ENCODE peak calls at places on chromosome X, in six cellular contexts. One of them, this sample, is unnamed.

GRCh38 chrX:3548743-3549441 is 164.6 kb downstream of the PRKX start:
- DNase-seq in heart right ventricle: peak; percentile 12
- DNase-seq in heart left ventricle: no peak
- DNase-seq in glutamatergic neuron: no peak
- DNase-seq in activated B cell treated with CpG ODN at 0.5 μM for 24 hours: no peak
- DNase-seq in foreskin fibroblast: peak; percentile 74
- DNase-seq in this sample: no peak

GRCh38 chrX:42943051-42943450 is 165.1 kb upstream of the PPP1R2C start:
- DNase-seq in heart right ventricle: no peak
- DNase-seq in glutamatergic neuron: no peak
- DNase-seq in activated B cell treated with CpG ODN at 0.5 μM for 24 hours: no peak
- DNase-seq in foreskin fibroblast: no peak
- DNase-seq in heart left ventricle: no peak
- DNase-seq in this sample: no peak

GRCh38 chrX:12360991-12361598 is 222.8 kb downstream of the FRMPD4 start:
- DNase-seq in activated B cell treated with CpG ODN at 0.5 μM for 24 hours: no peak
- DNase-seq in glutamatergic neuron: no peak
- DNase-seq in heart right ventricle: no peak
- DNase-seq in heart left ventricle: no peak
- DNase-seq in foreskin fibroblast: peak; percentile 59
- DNase-seq in this sample: no peak

GRCh38 chrX:16312761-16313623 is 145.7 kb downstream of the MAGEB17 start:
- DNase-seq in heart left ventricle: no peak
- DNase-seq in heart right ventricle: no peak
- DNase-seq in glutamatergic neuron: no peak
- DNase-seq in foreskin fibroblast: no peak
- DNase-seq in activated B cell treated with CpG ODN at 0.5 μM for 24 hours: no peak
- DNase-seq in this sample: no peak

GRCh38 chrX:153032397-153033118 is 23.7 kb upstream of the PNMA3 start:
- DNase-seq in activated B cell treated with CpG ODN at 0.5 μM for 24 hours: peak; percentile 70
- DNase-seq in glutamatergic neuron: peak; percentile 79
- DNase-seq in heart left ventricle: peak; percentile 87
- DNase-seq in heart right ventricle: peak; percentile 62
- DNase-seq in foreskin fibroblast: peak; percentile 76
- DNase-seq in this sample: peak; percentile 46

GRCh38 chrX:37785569-37785968 is 5.7 kb downstream of the CYBB start:
- DNase-seq in heart left ventricle: no peak
- DNase-seq in activated B cell treated with CpG ODN at 0.5 μM for 24 hours: no peak
- DNase-seq in foreskin fibroblast: no peak
- DNase-seq in glutamatergic neuron: no peak
- DNase-seq in heart right ventricle: no peak
- DNase-seq in this sample: no peak

GRCh38 chrX:48569958-48570357 is 4.3 kb upstream of the RBM3 start:
- DNase-seq in heart right ventricle: no peak
- DNase-seq in heart left ventricle: no peak
- DNase-seq in glutamatergic neuron: no peak
- DNase-seq in activated B cell treated with CpG ODN at 0.5 μM for 24 hours: no peak
- DNase-seq in foreskin fibroblast: peak; percentile 78
- DNase-seq in this sample: no peak

GRCh38 chrX:120795301-120795700 is 80.4 kb downstream of the CT47B1 start:
- DNase-seq in heart right ventricle: no peak
- DNase-seq in heart left ventricle: no peak
- DNase-seq in glutamatergic neuron: no peak
- DNase-seq in activated B cell treated with CpG ODN at 0.5 μM for 24 hours: no peak
- DNase-seq in foreskin fibroblast: peak; percentile 58
- DNase-seq in this sample: no peak

GRCh38 chrX:34656467-34656841 is 631 bp downstream of the TMEM47 start:
- DNase-seq in activated B cell treated with CpG ODN at 0.5 μM for 24 hours: no peak
- DNase-seq in glutamatergic neuron: no peak
- DNase-seq in heart left ventricle: peak; percentile 42
- DNase-seq in heart right ventricle: no peak
- DNase-seq in foreskin fibroblast: no peak
- DNase-seq in this sample: no peak

GRCh38 chrX:54076903-54077302 is 32.6 kb upstream of the PHF8 start:
- DNase-seq in activated B cell treated with CpG ODN at 0.5 μM for 24 hours: no peak
- DNase-seq in glutamatergic neuron: no peak
- DNase-seq in heart left ventricle: no peak
- DNase-seq in heart right ventricle: no peak
- DNase-seq in foreskin fibroblast: peak; percentile 75
- DNase-seq in this sample: no peak

GRCh38 chrX:107102980-107103379 is 15.6 kb downstream of the RBM41 start:
- DNase-seq in heart right ventricle: no peak
- DNase-seq in foreskin fibroblast: peak; percentile 26
- DNase-seq in activated B cell treated with CpG ODN at 0.5 μM for 24 hours: no peak
- DNase-seq in glutamatergic neuron: no peak
- DNase-seq in heart left ventricle: no peak
- DNase-seq in this sample: no peak

GRCh38 chrX:80648023-80648422 is 161.7 kb downstream of the BRWD3 start:
- DNase-seq in glutamatergic neuron: no peak
- DNase-seq in heart left ventricle: no peak
- DNase-seq in heart right ventricle: no peak
- DNase-seq in activated B cell treated with CpG ODN at 0.5 μM for 24 hours: no peak
- DNase-seq in foreskin fibroblast: peak; percentile 5
- DNase-seq in this sample: no peak

GRCh38 chrX:147741776-147742175 is 169.9 kb upstream of the FMR1 start:
- DNase-seq in heart left ventricle: no peak
- DNase-seq in foreskin fibroblast: no peak
- DNase-seq in activated B cell treated with CpG ODN at 0.5 μM for 24 hours: no peak
- DNase-seq in glutamatergic neuron: no peak
- DNase-seq in heart right ventricle: no peak
- DNase-seq in this sample: no peak

GRCh38 chrX:106802388-106803275 is at the start of gene TBC1D8B:
- DNase-seq in glutamatergic neuron: peak; percentile 35
- DNase-seq in activated B cell treated with CpG ODN at 0.5 μM for 24 hours: peak; percentile 15
- DNase-seq in heart right ventricle: peak; percentile 85
- DNase-seq in foreskin fibroblast: peak; percentile 93
- DNase-seq in heart left ventricle: peak; percentile 63
- DNase-seq in this sample: no peak

GRCh38 chrX:153944140-153944799 is at the start of gene RENBP:
- DNase-seq in glutamatergic neuron: peak; percentile 64
- DNase-seq in heart left ventricle: peak; percentile 83
- DNase-seq in foreskin fibroblast: no peak
- DNase-seq in activated B cell treated with CpG ODN at 0.5 μM for 24 hours: no peak
- DNase-seq in heart right ventricle: peak; percentile 39
- DNase-seq in this sample: no peak

GRCh38 chrX:129077384-129077783 is 445.9 kb downstream of the SMARCA1 start:
- DNase-seq in activated B cell treated with CpG ODN at 0.5 μM for 24 hours: no peak
- DNase-seq in heart left ventricle: no peak
- DNase-seq in glutamatergic neuron: no peak
- DNase-seq in foreskin fibroblast: no peak
- DNase-seq in heart right ventricle: no peak
- DNase-seq in this sample: no peak

GRCh38 chrX:111169141-111169540 is 73.2 kb downstream of the PAK3 start:
- DNase-seq in heart left ventricle: no peak
- DNase-seq in activated B cell treated with CpG ODN at 0.5 μM for 24 hours: no peak
- DNase-seq in heart right ventricle: no peak
- DNase-seq in glutamatergic neuron: no peak
- DNase-seq in foreskin fibroblast: no peak
- DNase-seq in this sample: no peak

GRCh38 chrX:12758291-12758690 is 32.9 kb upstream of the PRPS2 start:
- DNase-seq in glutamatergic neuron: no peak
- DNase-seq in heart left ventricle: no peak
- DNase-seq in activated B cell treated with CpG ODN at 0.5 μM for 24 hours: no peak
- DNase-seq in foreskin fibroblast: no peak
- DNase-seq in heart right ventricle: no peak
- DNase-seq in this sample: no peak

GRCh38 chrX:20517565-20517964 is 250.9 kb upstream of the RPS6KA3 start:
- DNase-seq in activated B cell treated with CpG ODN at 0.5 μM for 24 hours: no peak
- DNase-seq in heart left ventricle: no peak
- DNase-seq in foreskin fibroblast: peak; percentile 78
- DNase-seq in glutamatergic neuron: no peak
- DNase-seq in heart right ventricle: no peak
- DNase-seq in this sample: no peak

GRCh38 chrX:110432831-110433230 is 74.2 kb downstream of the RTL9 start:
- DNase-seq in heart right ventricle: no peak
- DNase-seq in activated B cell treated with CpG ODN at 0.5 μM for 24 hours: no peak
- DNase-seq in glutamatergic neuron: no peak
- DNase-seq in heart left ventricle: no peak
- DNase-seq in foreskin fibroblast: no peak
- DNase-seq in this sample: no peak

GRCh38 chrX:155767101-155767878 is 113.9 kb upstream of the VAMP7 start:
- DNase-seq in heart right ventricle: peak; percentile 73
- DNase-seq in activated B cell treated with CpG ODN at 0.5 μM for 24 hours: no peak
- DNase-seq in foreskin fibroblast: peak; percentile 83
- DNase-seq in heart left ventricle: peak; percentile 66
- DNase-seq in glutamatergic neuron: peak; percentile 40
- DNase-seq in this sample: no peak

GRCh38 chrX:107716816-107717700 is 58.5 kb downstream of the TSC22D3 start:
- DNase-seq in glutamatergic neuron: peak; percentile 49
- DNase-seq in foreskin fibroblast: peak; percentile 84
- DNase-seq in activated B cell treated with CpG ODN at 0.5 μM for 24 hours: peak; percentile 73
- DNase-seq in heart left ventricle: peak; percentile 88
- DNase-seq in heart right ventricle: peak; percentile 90
- DNase-seq in this sample: no peak

GRCh38 chrX:76253432-76253831 is 80.6 kb downstream of the PBDC1 start:
- DNase-seq in heart left ventricle: no peak
- DNase-seq in activated B cell treated with CpG ODN at 0.5 μM for 24 hours: no peak
- DNase-seq in foreskin fibroblast: peak; percentile 53
- DNase-seq in heart right ventricle: peak; percentile 3
- DNase-seq in glutamatergic neuron: peak; percentile 25
- DNase-seq in this sample: no peak

GRCh38 chrX:67351411-67351810 is 192.4 kb upstream of the AR start:
- DNase-seq in foreskin fibroblast: no peak
- DNase-seq in heart left ventricle: no peak
- DNase-seq in heart right ventricle: no peak
- DNase-seq in glutamatergic neuron: no peak
- DNase-seq in activated B cell treated with CpG ODN at 0.5 μM for 24 hours: no peak
- DNase-seq in this sample: no peak

GRCh38 chrX:153336128-153336894 is 2.4 kb downstream of the ZNF275 start:
- DNase-seq in activated B cell treated with CpG ODN at 0.5 μM for 24 hours: no peak
- DNase-seq in foreskin fibroblast: no peak
- DNase-seq in heart left ventricle: no peak
- DNase-seq in heart right ventricle: no peak
- DNase-seq in glutamatergic neuron: no peak
- DNase-seq in this sample: no peak

GRCh38 chrX:4787971-4788370 is 1074.5 kb upstream of the PRKX start:
- DNase-seq in foreskin fibroblast: no peak
- DNase-seq in heart left ventricle: no peak
- DNase-seq in heart right ventricle: no peak
- DNase-seq in glutamatergic neuron: no peak
- DNase-seq in activated B cell treated with CpG ODN at 0.5 μM for 24 hours: no peak
- DNase-seq in this sample: no peak

GRCh38 chrX:72641601-72642000 is 69.0 kb upstream of the HDAC8 start:
- DNase-seq in heart right ventricle: no peak
- DNase-seq in heart left ventricle: no peak
- DNase-seq in foreskin fibroblast: no peak
- DNase-seq in activated B cell treated with CpG ODN at 0.5 μM for 24 hours: no peak
- DNase-seq in glutamatergic neuron: no peak
- DNase-seq in this sample: no peak

DNA sequence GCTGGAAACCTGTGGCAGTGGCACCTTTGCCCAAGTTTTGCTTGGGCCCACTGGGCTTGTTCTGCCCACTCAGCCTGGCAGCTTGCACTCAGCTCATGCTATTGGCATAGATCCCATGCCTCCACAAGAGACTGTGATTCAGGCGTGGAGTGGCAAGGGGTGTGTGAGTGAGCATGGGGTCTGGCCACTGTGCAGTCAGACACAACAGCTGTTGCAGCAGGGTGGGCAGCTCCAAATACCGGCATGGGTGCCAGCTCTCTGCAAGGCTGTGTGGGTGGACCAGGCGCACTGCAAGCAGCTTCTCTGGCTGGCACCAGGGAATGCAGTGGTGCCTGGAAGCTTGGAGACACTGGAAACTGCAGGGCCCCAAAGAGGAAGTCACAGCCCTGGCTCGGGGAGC is 27.4 kb upstream of the DIPK2B start:
- DNase-seq in glutamatergic neuron: no peak
- DNase-seq in foreskin fibroblast: no peak
- DNase-seq in activated B cell treated with CpG ODN at 0.5 μM for 24 hours: no peak
- DNase-seq in heart left ventricle: no peak
- DNase-seq in heart right ventricle: no peak
- DNase-seq in this sample: no peak
- TF ChIP-seq CTCF in glutamatergic neuron: no peak
- TF ChIP-seq CTCF in foreskin fibroblast: no peak
- TF ChIP-seq CTCF in activated B cell treated with CpG ODN at 0.5 μM for 24 hours: no peak
- TF ChIP-seq CTCF in heart left ventricle: no peak
- TF ChIP-seq CTCF in heart right ventricle: no peak
- TF ChIP-seq CTCF in this sample: no peak

GRCh38 chrX:56025872-56026571 is 206.1 kb upstream of the KLF8 start:
- DNase-seq in heart left ventricle: no peak
- DNase-seq in activated B cell treated with CpG ODN at 0.5 μM for 24 hours: no peak
- DNase-seq in glutamatergic neuron: no peak
- DNase-seq in heart right ventricle: no peak
- DNase-seq in foreskin fibroblast: no peak
- DNase-seq in this sample: no peak
- TF ChIP-seq CTCF in heart left ventricle: no peak
- TF ChIP-seq CTCF in activated B cell treated with CpG ODN at 0.5 μM for 24 hours: no peak
- TF ChIP-seq CTCF in glutamatergic neuron: no peak
- TF ChIP-seq CTCF in heart right ventricle: no peak
- TF ChIP-seq CTCF in foreskin fibroblast: no peak
- TF ChIP-seq CTCF in this sample: no peak

GRCh38 chrX:95351089-95351488 is 1333.6 kb upstream of the DIAPH2 start:
- DNase-seq in heart right ventricle: no peak
- DNase-seq in glutamatergic neuron: no peak
- DNase-seq in foreskin fibroblast: no peak
- DNase-seq in activated B cell treated with CpG ODN at 0.5 μM for 24 hours: no peak
- DNase-seq in heart left ventricle: no peak
- DNase-seq in this sample: no peak

DNA sequence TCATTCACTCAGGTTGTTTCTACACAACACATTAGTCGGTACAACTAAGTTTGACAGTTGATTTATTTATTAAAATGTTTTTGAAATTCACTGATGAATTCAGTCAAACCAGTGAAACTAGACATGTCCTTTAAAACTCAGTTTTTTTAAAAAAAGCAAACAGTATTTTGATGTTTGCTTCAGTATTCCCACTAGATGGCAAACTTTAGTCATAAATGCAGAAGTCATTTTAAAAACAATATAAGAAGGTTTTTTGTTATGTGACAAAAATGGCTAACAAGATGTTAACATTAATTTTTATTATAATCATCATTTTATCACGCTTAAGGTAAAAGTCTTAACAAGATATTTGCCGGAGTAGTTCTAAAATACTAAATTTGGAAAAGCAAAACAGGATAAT is 1337.8 kb upstream of the DIAPH2 start:
- DNase-seq in heart right ventricle: no peak
- DNase-seq in foreskin fibroblast: peak; percentile 0
- DNase-seq in glutamatergic neuron: no peak
- DNase-seq in heart left ventricle: no peak
- DNase-seq in activated B cell treated with CpG ODN at 0.5 μM for 24 hours: no peak
- DNase-seq in this sample: no peak
- TF ChIP-seq CTCF in heart right ventricle: peak; percentile 27
- TF ChIP-seq CTCF in foreskin fibroblast: no peak
- TF ChIP-seq CTCF in glutamatergic neuron: no peak
- TF ChIP-seq CTCF in heart left ventricle: no peak
- TF ChIP-seq CTCF in activated B cell treated with CpG ODN at 0.5 μM for 24 hours: no peak
- TF ChIP-seq CTCF in this sample: peak; percentile 28

DNA sequence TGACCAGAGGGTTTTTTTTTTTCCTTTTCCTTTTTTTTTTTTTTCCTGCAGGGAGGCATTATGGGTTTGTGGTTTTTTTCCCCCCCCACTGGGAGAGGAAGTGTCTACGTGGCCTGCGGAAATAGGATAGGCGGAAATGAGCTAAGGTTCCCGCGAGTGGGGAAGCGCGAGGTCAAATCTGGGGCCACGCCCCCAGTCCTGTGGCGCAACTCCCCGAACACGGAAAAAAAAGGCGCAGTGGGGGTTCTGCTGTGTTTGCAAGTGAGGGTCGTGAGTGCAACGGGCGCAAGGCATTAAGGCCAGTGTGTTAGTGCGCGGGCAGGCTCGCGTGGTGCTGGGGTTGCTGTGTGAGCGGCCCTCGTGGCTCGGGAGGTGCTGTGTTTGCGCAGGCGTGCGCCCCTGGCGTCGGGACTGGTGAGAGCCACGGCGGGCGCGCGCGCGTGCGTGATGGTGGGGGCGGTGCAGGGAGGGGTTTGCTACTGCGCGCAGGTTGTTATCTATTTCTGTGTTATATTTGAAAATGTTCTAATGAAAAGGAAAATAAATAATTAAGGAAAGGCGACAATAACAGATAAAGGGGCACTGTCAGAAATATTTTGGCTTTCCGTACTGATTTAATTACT is 685 bp upstream of the MORF4L2 start:
- DNase-seq in heart left ventricle: peak; percentile 94
- DNase-seq in foreskin fibroblast: peak; percentile 90
- DNase-seq in heart right ventricle: peak; percentile 88
- DNase-seq in activated B cell treated with CpG ODN at 0.5 μM for 24 hours: peak; percentile 81
- DNase-seq in glutamatergic neuron: peak; percentile 77
- DNase-seq in this sample: no peak
- TF ChIP-seq CTCF in heart left ventricle: peak; percentile 34
- TF ChIP-seq CTCF in foreskin fibroblast: peak; percentile 44
- TF ChIP-seq CTCF in heart right ventricle: peak; percentile 65
- TF ChIP-seq CTCF in activated B cell treated with CpG ODN at 0.5 μM for 24 hours: no peak
- TF ChIP-seq CTCF in glutamatergic neuron: peak; percentile 21
- TF ChIP-seq CTCF in this sample: peak; percentile 19

This sample was measured in D721Med.